ENCODE peak calls at places on chromosomes 12 and 14, in ten cellular contexts. N, E, Q, M, A, S, T, R, X and W are unnamed samples.

GRCh38 chr14:100143523-100143922 is 15.9 kb downstream of the DEGS2 start:
- DNase-seq in N (no peak), E (no peak), Q (no peak), M (no peak), A (no peak), S (no peak), T (no peak), R (no peak), X (no peak), W (no peak)

GRCh38 chr12:96483116-96483515 is 6.3 kb upstream of the CFAP54 start:
- DNase-seq in N (no peak), E (no peak), Q (no peak), M (no peak), A (no peak), S (no peak), T (no peak), R (no peak), X (no peak), W (no peak)

GRCh38 chr14:36442824-36443241 is 77.2 kb downstream of the NKX2-1 start:
- DNase-seq in N (no peak), E (no peak), Q (no peak), M (no peak), A (no peak), S (no peak), T (no peak), R (no peak), X (no peak), W (no peak)

GRCh38 chr14:37114039-37114438 is 58.4 kb downstream of the SLC25A21 start:
- DNase-seq in N (no peak), E (no peak), Q (peak; percentile 28), M (peak; percentile 3), A (no peak), S (no peak), T (no peak), R (no peak), X (no peak), W (peak; percentile 89)

GRCh38 chr12:116403546-116403945 is 126.1 kb upstream of the MED13L start:
- DNase-seq in N (no peak), E (no peak), Q (no peak), M (no peak), A (no peak), S (no peak), T (no peak), R (no peak), X (no peak), W (no peak)

GRCh38 chr14:70655110-70655826 is 13.6 kb downstream of the TTC9 start:
- DNase-seq in N (peak; percentile 10), E (no peak), Q (no peak), M (no peak), A (peak; percentile 57), S (peak; percentile 60), T (peak; percentile 83), R (no peak), X (no peak), W (no peak)

GRCh38 chr12:47105914-47106674 is 26.3 kb upstream of the AMIGO2 start:
- DNase-seq in N (no peak), E (no peak), Q (no peak), M (no peak), A (no peak), S (no peak), T (no peak), R (peak; percentile 86), X (no peak), W (no peak)

GRCh38 chr14:99742074-99742473 is 51.1 kb upstream of the EML1 start:
- DNase-seq in N (no peak), E (no peak), Q (no peak), M (no peak), A (no peak), S (no peak), T (no peak), R (no peak), X (no peak), W (no peak)

GRCh38 chr14:22542360-22542759 is 46.7 kb downstream of the DAD1 start:
- DNase-seq in N (no peak), E (no peak), Q (no peak), M (no peak), A (no peak), S (no peak), T (no peak), R (no peak), X (no peak), W (no peak)

GRCh38 chr14:103528158-103528511 is 861 bp upstream of the TRMT61A start:
- DNase-seq in N (no peak), E (no peak), Q (no peak), M (peak; percentile 76), A (no peak), S (no peak), T (no peak), R (no peak), X (no peak), W (no peak)

GRCh38 chr12:52628111-52628507 is 9.8 kb upstream of the KRT73 start:
- DNase-seq in N (no peak), E (no peak), Q (no peak), M (no peak), A (no peak), S (no peak), T (no peak), R (no peak), X (no peak), W (no peak)

GRCh38 chr12:74066476-74066875 is 471.2 kb upstream of the ATXN7L3B start:
- DNase-seq in N (no peak), E (no peak), Q (no peak), M (no peak), A (no peak), S (no peak), T (no peak), R (no peak), X (no peak), W (no peak)

GRCh38 chr12:88566430-88566829 is 13.8 kb downstream of the KITLG start:
- DNase-seq in N (no peak), E (no peak), Q (no peak), M (no peak), A (no peak), S (no peak), T (no peak), R (no peak), X (no peak), W (no peak)

GRCh38 chr14:92500491-92500941 is 13.1 kb upstream of the RIN3 start:
- DNase-seq in N (no peak), E (no peak), Q (no peak), M (peak; percentile 73), A (no peak), S (no peak), T (no peak), R (no peak), X (no peak), W (no peak)

GRCh38 chr12:27226319-27226984 is 17.6 kb upstream of the STK38L start:
- DNase-seq in N (no peak), E (no peak), Q (peak; percentile 19), M (peak; percentile 27), A (no peak), S (peak; percentile 65), T (no peak), R (no peak), X (no peak), W (no peak)

GRCh38 chr14:40004871-40005503 is 572.8 kb upstream of the FBXO33 start:
- DNase-seq in N (no peak), E (no peak), Q (no peak), M (no peak), A (no peak), S (no peak), T (no peak), R (no peak), X (no peak), W (no peak)

GRCh38 chr12:28780960-28781359 is 368.1 kb upstream of the FAR2 start:
- DNase-seq in N (no peak), E (no peak), Q (no peak), M (no peak), A (no peak), S (no peak), T (no peak), R (no peak), X (no peak), W (no peak)

GRCh38 chr12:49189731-49190314 is 943 bp upstream of the TUBA1A start:
- DNase-seq in N (no peak), E (no peak), Q (no peak), M (no peak), A (no peak), S (peak; percentile 36), T (no peak), R (no peak), X (no peak), W (no peak)

GRCh38 chr12:53696285-53696654 is 20.4 kb upstream of the ATP5MC2 start:
- DNase-seq in N (no peak), E (peak; percentile 65), Q (peak; percentile 83), M (peak; percentile 95), A (no peak), S (peak; percentile 94), T (peak; percentile 91), R (peak; percentile 69), X (no peak), W (peak; percentile 73)

GRCh38 chr12:42446761-42447160 is 120.8 kb downstream of the PPHLN1 start:
- DNase-seq in N (no peak), E (no peak), Q (no peak), M (no peak), A (no peak), S (peak; percentile 85), T (no peak), R (no peak), X (no peak), W (no peak)

GRCh38 chr12:46147144-46147543 is 121.7 kb downstream of the SLC38A1 start:
- DNase-seq in N (no peak), E (no peak), Q (no peak), M (no peak), A (no peak), S (no peak), T (no peak), R (no peak), X (no peak), W (no peak)

GRCh38 chr14:100159865-100160533 is 554 bp upstream of the DEGS2 start:
- DNase-seq in N (no peak), E (no peak), Q (no peak), M (no peak), A (no peak), S (no peak), T (no peak), R (no peak), X (no peak), W (no peak)

GRCh38 chr14:60061371-60061770 is 30.4 kb upstream of the PCNX4 start:
- DNase-seq in N (no peak), E (no peak), Q (peak; percentile 15), M (no peak), A (no peak), S (no peak), T (no peak), R (no peak), X (no peak), W (no peak)

GRCh38 chr12:32558941-32559340 is 120.2 kb upstream of the DNM1L start:
- DNase-seq in N (no peak), E (no peak), Q (peak; percentile 87), M (no peak), A (no peak), S (no peak), T (peak; percentile 66), R (no peak), X (no peak), W (peak; percentile 90)